ENCODE peak calls at places on chromosomes 4 and X, in eight cellular contexts. One of them, this sample, is unnamed. For H3K9me3 and H3K4me1, the result is how much of the 10 kb centered on the place peaks cover.

GRCh38 chr4:13919021-13919441 is 291.5 kb upstream of the BOD1L1 start:
- DNase-seq in prostate gland: no peak
- DNase-seq in heart left ventricle: no peak
- DNase-seq in aorta: no peak
- DNase-seq in H9: no peak
- DNase-seq in GM23248: peak
- DNase-seq in uterus: peak
- DNase-seq in lower lobe of right lung: no peak
- DNase-seq in this sample: no peak

GRCh38 chrX:123308663-123309062 is 124.6 kb downstream of the GRIA3 start:
- DNase-seq in heart left ventricle: no peak
- DNase-seq in GM23248: no peak
- DNase-seq in uterus: no peak
- DNase-seq in H9: no peak
- DNase-seq in prostate gland: no peak
- DNase-seq in aorta: no peak
- DNase-seq in lower lobe of right lung: no peak
- DNase-seq in this sample: no peak

GRCh38 chrX:7852166-7852565 is 9.2 kb downstream of the VCX start:
- DNase-seq in GM23248: no peak
- DNase-seq in H9: no peak
- DNase-seq in uterus: no peak
- DNase-seq in aorta: no peak
- DNase-seq in heart left ventricle: no peak
- DNase-seq in prostate gland: no peak
- DNase-seq in lower lobe of right lung: no peak
- DNase-seq in this sample: no peak

GRCh38 chr4:3822230-3822947 is 56.2 kb downstream of the ADRA2C start:
- DNase-seq in lower lobe of right lung: peak
- DNase-seq in uterus: no peak
- DNase-seq in H9: no peak
- DNase-seq in heart left ventricle: no peak
- DNase-seq in GM23248: peak
- DNase-seq in aorta: peak
- DNase-seq in prostate gland: no peak
- DNase-seq in this sample: no peak

GRCh38 chr4:123889376-123889945 is 492.9 kb downstream of the SPRY1 start:
- DNase-seq in prostate gland: no peak
- DNase-seq in GM23248: no peak
- DNase-seq in heart left ventricle: no peak
- DNase-seq in lower lobe of right lung: no peak
- DNase-seq in uterus: no peak
- DNase-seq in H9: no peak
- DNase-seq in aorta: no peak
- DNase-seq in this sample: no peak

GRCh38 chr4:6271701-6272465 is 2.2 kb downstream of the WFS1 start:
- DNase-seq in aorta: no peak
- DNase-seq in H9: no peak
- DNase-seq in lower lobe of right lung: peak
- DNase-seq in heart left ventricle: peak
- DNase-seq in prostate gland: peak
- DNase-seq in uterus: no peak
- DNase-seq in GM23248: no peak
- DNase-seq in this sample: peak

GRCh38 chr4:118124977-118125376 is 90.7 kb downstream of the NDST3 start:
- DNase-seq in aorta: no peak
- DNase-seq in uterus: no peak
- DNase-seq in lower lobe of right lung: no peak
- DNase-seq in GM23248: no peak
- DNase-seq in prostate gland: no peak
- DNase-seq in H9: no peak
- DNase-seq in heart left ventricle: no peak
- DNase-seq in this sample: no peak

GRCh38 chr4:100168521-100168920 is 21.7 kb downstream of the DDIT4L start:
- DNase-seq in prostate gland: no peak
- DNase-seq in aorta: no peak
- DNase-seq in lower lobe of right lung: no peak
- DNase-seq in GM23248: peak
- DNase-seq in uterus: no peak
- DNase-seq in H9: no peak
- DNase-seq in heart left ventricle: no peak
- DNase-seq in this sample: no peak

GRCh38 chr4:40334591-40335507 is at the start of gene CHRNA9:
- DNase-seq in uterus: no peak
- DNase-seq in GM23248: peak
- DNase-seq in lower lobe of right lung: no peak
- DNase-seq in prostate gland: no peak
- DNase-seq in heart left ventricle: no peak
- DNase-seq in H9: peak
- DNase-seq in aorta: no peak
- DNase-seq in this sample: peak

GRCh38 chr4:140609548-140610425 is 41.0 kb upstream of the UCP1 start:
- DNase-seq in GM23248: peak
- DNase-seq in H9: no peak
- DNase-seq in heart left ventricle: peak
- DNase-seq in aorta: no peak
- DNase-seq in prostate gland: no peak
- DNase-seq in lower lobe of right lung: no peak
- DNase-seq in uterus: no peak
- DNase-seq in this sample: peak

GRCh38 chr4:134365852-134366251 is 164.3 kb upstream of the PABPC4L start:
- DNase-seq in uterus: no peak
- DNase-seq in lower lobe of right lung: no peak
- DNase-seq in aorta: no peak
- DNase-seq in heart left ventricle: no peak
- DNase-seq in prostate gland: no peak
- DNase-seq in GM23248: no peak
- DNase-seq in H9: no peak
- DNase-seq in this sample: no peak

GRCh38 chr4:137890802-137891201 is 351.3 kb downstream of the SLC7A11 start:
- DNase-seq in lower lobe of right lung: no peak
- DNase-seq in heart left ventricle: no peak
- DNase-seq in aorta: no peak
- DNase-seq in H9: no peak
- DNase-seq in uterus: no peak
- DNase-seq in GM23248: no peak
- DNase-seq in prostate gland: no peak
- DNase-seq in this sample: no peak
- H3K9me3 ChIP-seq in lower lobe of right lung: under half
- H3K9me3 ChIP-seq in heart left ventricle: under half
- H3K9me3 ChIP-seq in aorta: under half
- H3K9me3 ChIP-seq in H9: under half
- H3K9me3 ChIP-seq in uterus: under half
- H3K9me3 ChIP-seq in GM23248: under half
- H3K9me3 ChIP-seq in prostate gland: under half
- H3K9me3 ChIP-seq in this sample: under half

GRCh38 chr4:153467154-153467896 is 1.2 kb downstream of the TMEM131L start:
- DNase-seq in H9: peak
- DNase-seq in lower lobe of right lung: peak
- DNase-seq in prostate gland: peak
- DNase-seq in uterus: peak
- DNase-seq in aorta: peak
- DNase-seq in GM23248: peak
- DNase-seq in heart left ventricle: peak
- DNase-seq in this sample: peak
- H3K4me1 ChIP-seq in H9: under half
- H3K4me1 ChIP-seq in lower lobe of right lung: half or more
- H3K4me1 ChIP-seq in prostate gland: under half
- H3K4me1 ChIP-seq in uterus: under half
- H3K4me1 ChIP-seq in aorta: under half
- H3K4me1 ChIP-seq in GM23248: under half
- H3K4me1 ChIP-seq in heart left ventricle: half or more
- H3K4me1 ChIP-seq in this sample: under half

GRCh38 chr4:17380347-17380746 is 131.5 kb downstream of the QDPR start:
- DNase-seq in aorta: no peak
- DNase-seq in H9: no peak
- DNase-seq in prostate gland: no peak
- DNase-seq in lower lobe of right lung: no peak
- DNase-seq in heart left ventricle: no peak
- DNase-seq in GM23248: no peak
- DNase-seq in uterus: no peak
- DNase-seq in this sample: no peak
- H3K9me3 ChIP-seq in aorta: under half
- H3K9me3 ChIP-seq in H9: under half
- H3K9me3 ChIP-seq in prostate gland: under half
- H3K9me3 ChIP-seq in lower lobe of right lung: under half
- H3K9me3 ChIP-seq in heart left ventricle: under half
- H3K9me3 ChIP-seq in GM23248: under half
- H3K9me3 ChIP-seq in uterus: under half
- H3K9me3 ChIP-seq in this sample: under half

GRCh38 chr4:7806724-7807123 is 132.9 kb downstream of the AFAP1 start:
- DNase-seq in GM23248: no peak
- DNase-seq in heart left ventricle: no peak
- DNase-seq in aorta: no peak
- DNase-seq in lower lobe of right lung: no peak
- DNase-seq in uterus: no peak
- DNase-seq in H9: no peak
- DNase-seq in prostate gland: no peak
- DNase-seq in this sample: no peak

GRCh38 chr4:7803992-7804758 is 135.5 kb downstream of the AFAP1 start:
- DNase-seq in prostate gland: peak
- DNase-seq in aorta: peak
- DNase-seq in GM23248: peak
- DNase-seq in lower lobe of right lung: peak
- DNase-seq in heart left ventricle: peak
- DNase-seq in H9: peak
- DNase-seq in uterus: peak
- DNase-seq in this sample: peak

GRCh38 chr4:7804759-7805385 is 134.8 kb downstream of the AFAP1 start:
- DNase-seq in aorta: no peak
- DNase-seq in heart left ventricle: no peak
- DNase-seq in lower lobe of right lung: no peak
- DNase-seq in prostate gland: no peak
- DNase-seq in H9: no peak
- DNase-seq in GM23248: no peak
- DNase-seq in uterus: no peak
- DNase-seq in this sample: no peak

GRCh38 chr4:7806080-7806630 is 133.5 kb downstream of the AFAP1 start:
- DNase-seq in prostate gland: peak
- DNase-seq in H9: peak
- DNase-seq in GM23248: no peak
- DNase-seq in lower lobe of right lung: no peak
- DNase-seq in aorta: peak
- DNase-seq in uterus: peak
- DNase-seq in heart left ventricle: peak
- DNase-seq in this sample: peak

GRCh38 chr4:7805533-7806079 is 134.1 kb downstream of the AFAP1 start:
- DNase-seq in aorta: peak
- DNase-seq in heart left ventricle: peak
- DNase-seq in lower lobe of right lung: peak
- DNase-seq in H9: no peak
- DNase-seq in uterus: no peak
- DNase-seq in prostate gland: peak
- DNase-seq in GM23248: peak
- DNase-seq in this sample: peak
- H3K4me1 ChIP-seq in aorta: under half
- H3K4me1 ChIP-seq in heart left ventricle: half or more
- H3K4me1 ChIP-seq in lower lobe of right lung: half or more
- H3K4me1 ChIP-seq in H9: under half
- H3K4me1 ChIP-seq in uterus: under half
- H3K4me1 ChIP-seq in prostate gland: under half
- H3K4me1 ChIP-seq in GM23248: under half
- H3K4me1 ChIP-seq in this sample: half or more

This sample was measured in thyroid gland.